ENCODE peak calls at places on chromosomes 4 and X, in four cellular contexts. X is GM23248; L is mammary epithelial cell; B is CD4-positive, CD25-positive, alpha-beta regulatory T cell. O is an unnamed sample.

GRCh38 chrX:56882581-56882980 is 112.8 kb downstream of the SPIN3 start:
- DNase-seq in B (no peak), X (no peak), L (no peak), O (no peak)

GRCh38 chr4:82833696-82834313 is 35.2 kb upstream of the SCD5 start:
- DNase-seq in X (peak; percentile 96), L (peak; percentile 69), B (no peak), O (no peak)

GRCh38 chr4:91031761-91032160 is 904.6 kb downstream of the CCSER1 start:
- DNase-seq in X (no peak), B (no peak), L (no peak), O (no peak)

GRCh38 chrX:331145-331771 is 12.7 kb upstream of the GTPBP6 start:
- DNase-seq in B (peak; percentile 16), X (peak; percentile 78), L (no peak), O (no peak)

GRCh38 chr4:113471141-113471860 is 290.2 kb downstream of the CAMK2D start:
- DNase-seq in B (no peak), X (peak; percentile 75), L (no peak), O (no peak)

GRCh38 chr4:83996254-83996653 is 460.3 kb downstream of the GPAT3 start:
- DNase-seq in L (no peak), X (no peak), B (no peak), O (no peak)

GRCh38 chrX:153880440-153880815 is 5.5 kb downstream of the L1CAM start:
- DNase-seq in L (no peak), X (no peak), B (no peak), O (no peak)

GRCh38 chr4:13126976-13127910 is 356.9 kb downstream of the RAB28 start:
- DNase-seq in L (no peak), X (no peak), B (no peak), O (no peak)

GRCh38 chrX:114152130-114152529 is 431.8 kb upstream of the HTR2C start:
- DNase-seq in X (peak; percentile 54), B (no peak), L (peak; percentile 25), O (no peak)

GRCh38 chrX:12978205-12979010 is 3.5 kb downstream of the TMSB4X start:
- DNase-seq in B (peak; percentile 94), L (peak; percentile 71), X (peak; percentile 69), O (no peak)

GRCh38 chr4:160136021-160136420 is 1033.1 kb downstream of the RAPGEF2 start:
- DNase-seq in L (peak; percentile 77), X (no peak), B (no peak), O (no peak)

GRCh38 chr4:146275370-146275769 is 61.0 kb downstream of the REELD1 start:
- DNase-seq in X (no peak), B (no peak), L (no peak), O (no peak)

GRCh38 chr4:83250666-83251065 is 33.9 kb downstream of the COQ2 start:
- DNase-seq in X (no peak), B (no peak), L (no peak), O (no peak)

GRCh38 chrX:77597090-77597489 is 149.9 kb downstream of the FGF16 start:
- DNase-seq in B (no peak), L (peak; percentile 8), X (peak; percentile 66), O (no peak)

GRCh38 chr4:103074598-103075434 is 1.7 kb downstream of the SLC9B2 start:
- DNase-seq in X (peak; percentile 48), B (peak; percentile 12), L (no peak), O (no peak)

GRCh38 chr4:186297013-186297645 is 31.1 kb downstream of the F11 start:
- DNase-seq in X (peak; percentile 60), B (peak; percentile 43), L (peak; percentile 29), O (no peak)

GRCh38 chrX:110383414-110383813 is 24.8 kb downstream of the RTL9 start:
- DNase-seq in L (peak; percentile 41), B (no peak), X (peak; percentile 74), O (no peak)

GRCh38 chr4:106315476-106315967 is 487 bp downstream of the TBCK start:
- DNase-seq in B (peak; percentile 58), X (peak; percentile 86), L (peak; percentile 92), O (no peak)

GRCh38 chrX:7088968-7089615 is 58.4 kb upstream of the STS start:
- DNase-seq in B (peak; percentile 35), X (no peak), L (no peak), O (no peak)

GRCh38 chr4:16820304-16820703 is 78.1 kb downstream of the LDB2 start:
- DNase-seq in B (no peak), L (no peak), X (no peak), O (no peak)

GRCh38 chrX:12210921-12211320 is 72.6 kb downstream of the FRMPD4 start:
- DNase-seq in X (peak; percentile 6), L (peak; percentile 73), B (no peak), O (no peak)

GRCh38 chrX:47190445-47191269 is 3.0 kb upstream of the UBA1 start:
- DNase-seq in L (peak; percentile 88), X (peak; percentile 91), B (peak; percentile 93), O (no peak)

GRCh38 chr4:105895324-105895608 is at the start of gene NPNT:
- DNase-seq in L (no peak), X (no peak), B (no peak), O (no peak)

GRCh38 chrX:82362550-82362949 is 1145.5 kb upstream of the POU3F4 start:
- DNase-seq in L (no peak), X (no peak), B (no peak), O (no peak)

GRCh38 chrX:153440556-153441135 is 5.2 kb downstream of the TREX2 start:
- DNase-seq in X (no peak), L (peak; percentile 43), B (no peak), O (no peak)

GRCh38 chr4:188988131-188988530 is 848.9 kb downstream of the TRIML1 start:
- DNase-seq in B (no peak), X (no peak), L (no peak), O (no peak)

GRCh38 chr4:117420966-117421365 is 335.6 kb upstream of the TRAM1L1 start:
- DNase-seq in X (no peak), B (no peak), L (no peak), O (no peak)

GRCh38 chr4:65139998-65140397 is 530.3 kb downstream of the EPHA5 start:
- DNase-seq in B (no peak), L (no peak), X (no peak), O (no peak)

GRCh38 chr4:173494013-173494970 is 35.7 kb downstream of the HAND2 start:
- DNase-seq in L (peak; percentile 66), B (peak; percentile 81), X (peak; percentile 85), O (peak; percentile 80)

GRCh38 chrX:72349190-72349589 is 43.5 kb upstream of the CITED1 start:
- DNase-seq in B (peak; percentile 17), X (no peak), L (no peak), O (no peak)

GRCh38 chrX:44223150-44223549 is 120.3 kb downstream of the EFHC2 start:
- DNase-seq in L (peak; percentile 78), X (peak; percentile 51), B (no peak), O (no peak)

GRCh38 chrX:2500681-2501151 is at the start of the genes DHRSX and ZBED1:
- DNase-seq in X (peak; percentile 73), L (no peak), B (peak; percentile 66), O (no peak)

GRCh38 chrX:134683351-134683750 is 25.1 kb upstream of the PLAC1 start:
- DNase-seq in X (no peak), B (no peak), L (no peak), O (no peak)

GRCh38 chrX:16920116-16920515 is 26.3 kb upstream of the REPS2 start:
- DNase-seq in X (no peak), L (no peak), B (no peak), O (no peak)

GRCh38 chrX:143027262-143027661 is 1.5 kb downstream of the SPANXN4 start:
- DNase-seq in L (no peak), B (no peak), X (no peak), O (no peak)

GRCh38 chr4:153755186-153755585 is 4.6 kb downstream of the RNF175 start:
- DNase-seq in B (peak; percentile 75), L (no peak), X (no peak), O (no peak)

GRCh38 chr4:79164961-79165610 is 160.8 kb downstream of the NAA11 start:
- DNase-seq in B (no peak), X (no peak), L (no peak), O (no peak)

GRCh38 chrX:112851806-112852205 is 11.2 kb upstream of the AMOT start:
- DNase-seq in X (peak; percentile 36), L (peak; percentile 9), B (no peak), O (no peak)

GRCh38 chr4:146638801-146639351 is at the start of gene POU4F2:
- DNase-seq in B (peak; percentile 16), L (no peak), X (peak; percentile 52), O (no peak)

DNA sequence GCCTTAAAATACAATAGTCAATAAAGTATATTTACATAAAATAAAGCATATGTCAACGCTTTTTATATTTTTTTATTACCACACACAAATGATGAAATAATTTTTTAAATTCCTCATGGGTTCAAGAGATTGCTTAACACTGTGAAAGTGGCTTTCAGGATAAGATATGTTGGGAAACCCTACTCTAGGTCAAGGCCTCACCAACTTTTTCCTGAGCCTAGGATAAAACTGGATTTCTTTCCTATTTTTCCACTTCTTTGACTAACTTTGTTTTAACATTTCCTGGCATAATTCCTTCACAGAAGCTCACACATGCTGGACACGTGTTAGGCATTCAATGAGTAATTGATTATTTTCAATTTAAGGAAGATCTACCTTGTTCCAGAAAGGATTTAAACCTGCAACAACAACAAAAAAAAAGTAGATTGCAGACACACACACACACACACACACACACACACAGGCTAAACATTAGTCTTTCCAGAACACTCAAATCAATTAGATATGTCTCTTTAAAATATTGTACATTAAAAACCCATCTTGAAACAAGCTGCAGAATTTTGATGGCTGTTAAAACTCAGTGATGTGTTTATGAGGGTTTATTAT is 9.1 kb downstream of the KLB start:
- DNase-seq in B (no peak), X (peak; percentile 17), L (no peak), O (no peak)
- H3K27ac ChIP-seq in B (no peak overlapping the region), X (no peak overlapping the region), L (no peak overlapping the region), O (no peak overlapping the region)

GRCh38 chr4:37988670-37989069 is 28.5 kb downstream of the PTTG2 start:
- DNase-seq in B (no peak), X (no peak), L (no peak), O (no peak)
- H3K27ac ChIP-seq in B (no peak overlapping the region), X (no peak overlapping the region), L (no peak overlapping the region), O (no peak overlapping the region)

GRCh38 chr4:25233194-25233593 is 639 bp upstream of the PI4K2B start:
- DNase-seq in B (peak; percentile 24), X (no peak), L (no peak), O (no peak)
- H3K27ac ChIP-seq in B (peak overlapping the region; percentile 88), X (no peak overlapping the region), L (no peak overlapping the region), O (peak overlapping the region; percentile 99)

DNA sequence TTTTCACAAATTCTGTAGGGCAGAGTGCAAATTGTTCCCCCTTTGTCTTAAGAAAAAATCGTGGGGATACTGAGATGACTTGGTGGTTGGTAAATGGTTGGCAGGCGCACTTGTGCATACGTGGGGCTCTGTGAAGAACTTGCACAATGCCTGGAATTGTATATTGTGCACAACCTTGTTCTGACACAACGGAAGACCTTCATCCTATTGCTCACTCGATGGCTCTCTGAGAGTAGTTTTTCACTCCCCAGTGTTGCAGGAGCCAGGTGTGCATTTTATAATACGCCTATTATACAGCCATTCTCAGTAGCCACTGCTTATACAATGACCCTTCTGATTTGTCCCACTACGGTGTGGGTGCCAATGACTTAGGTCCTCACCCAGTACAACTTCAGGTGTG is 150.1 kb downstream of the SPRY1 start:
- DNase-seq in X (no peak), L (no peak), B (no peak), O (no peak)
- H3K27ac ChIP-seq in X (no peak overlapping the region), L (no peak overlapping the region), B (no peak overlapping the region), O (no peak overlapping the region)

GRCh38 chr4:177408023-177408422 is 34.2 kb downstream of the AGA start:
- DNase-seq in L (no peak), X (no peak), B (no peak), O (no peak)
- H3K27ac ChIP-seq in L (no peak overlapping the region), X (no peak overlapping the region), B (no peak overlapping the region), O (no peak overlapping the region)

O was measured in vagina.